ENCODE peak calls at places on chromosomes 2 and 18, in eight cellular contexts. B is ELR; A is SW480; Y is thyroid gland; V is iris pigment epithelial cell; Q is stimulated activated CD4-positive, alpha-beta T cell treated with anti-CD3 and anti-CD28 coated beads, Interleukin-4, amount 100 ng/mL, for 24 hours; P is anterior cingulate cortex; W is SHP77 treated with DMSO at 0.1 percent for 48 hours. I is an unnamed sample.

GRCh38 chr18:80026363-80026762 is 7.9 kb upstream of the RBFA start:
- DNase-seq in W (no peak), A (no peak), B (no peak), P (no peak), V (no peak), Y (no peak), Q (no peak), I (no peak)

GRCh38 chr18:34444622-34445021 is 219.9 kb upstream of the NOL4 start:
- DNase-seq in B (no peak), W (no peak), A (no peak), V (no peak), Y (no peak), Q (no peak), P (no peak), I (no peak)

GRCh38 chr2:109531896-109532727 is 81.7 kb downstream of the SEPTIN10 start:
- DNase-seq in W (no peak), V (no peak), A (no peak), B (no peak), Y (no peak), Q (no peak), P (no peak), I (no peak)

GRCh38 chr2:132037527-132038178 is 124.1 kb downstream of the ANKRD30BL start:
- DNase-seq in V (peak), Y (peak), A (no peak), W (no peak), Q (no peak), P (peak), B (peak), I (no peak)

GRCh38 chr2:10026940-10027569 is 16.3 kb upstream of the KLF11 start:
- DNase-seq in Y (no peak), B (no peak), W (no peak), Q (no peak), V (no peak), P (no peak), A (no peak), I (no peak)

GRCh38 chr2:29423267-29423666 is 308.1 kb downstream of the CLIP4 start:
- DNase-seq in B (no peak), V (peak), P (no peak), W (no peak), Y (no peak), Q (no peak), A (no peak), I (peak)

GRCh38 chr18:27922780-27923179 is 254.2 kb downstream of the CDH2 start:
- DNase-seq in Q (no peak), V (no peak), A (no peak), B (no peak), Y (no peak), P (no peak), W (no peak), I (no peak)

GRCh38 chr2:95388878-95389255 is 13.6 kb upstream of the FAHD2A start:
- DNase-seq in B (no peak), P (no peak), Y (no peak), W (no peak), A (no peak), Q (no peak), V (no peak), I (no peak)

I was measured in LHCN-M2.